ENCODE peak calls at places on chromosomes 4 and X, in five cellular contexts. Z is fibroblast of the aortic adventitia, M is GM12865, Y is fibroblast of lung, I is nephron progenitor cell. U is an unnamed sample.

GRCh38 chr4:86543560-86544312 is 50.4 kb upstream of the PTPN13 start:
- DNase-seq in Z (peak; percentile 50), M (no peak), Y (no peak), I (no peak), U (no peak)

GRCh38 chr4:164956766-164957643 is 20.5 kb downstream of the TRIM61 start:
- DNase-seq in Z (peak; percentile 55), M (peak; percentile 94), Y (peak; percentile 73), I (peak; percentile 71), U (peak; percentile 93)

GRCh38 chrX:1582686-1583437 is 8.5 kb upstream of the AKAP17A start:
- DNase-seq in Z (no peak), M (peak; percentile 83), Y (no peak), I (no peak), U (peak; percentile 72)

GRCh38 chr4:5366421-5366820 is 315.1 kb downstream of the STK32B start:
- DNase-seq in Z (no peak), M (no peak), Y (no peak), I (no peak), U (no peak)

GRCh38 chrX:124098089-124098488 is 136.6 kb downstream of the STAG2 start:
- DNase-seq in Z (peak; percentile 52), M (peak; percentile 21), Y (peak; percentile 56), I (no peak), U (peak; percentile 13)

GRCh38 chr4:70816894-70817293 is 22.8 kb downstream of the GRSF1 start:
- DNase-seq in Z (no peak), M (peak; percentile 15), Y (no peak), I (no peak), U (no peak)

GRCh38 chr4:141133146-141134006 is at the start of gene RNF150:
- DNase-seq in Z (peak; percentile 81), M (peak; percentile 81), Y (peak; percentile 95), I (peak; percentile 79), U (peak; percentile 58)

GRCh38 chr4:83390965-83391364 is 56.3 kb upstream of the HPSE start:
- DNase-seq in Z (no peak), M (no peak), Y (no peak), I (no peak), U (no peak)

GRCh38 chrX:84064164-84064563 is 123.8 kb downstream of the RPS6KA6 start:
- DNase-seq in Z (no peak), M (no peak), Y (peak; percentile 91), I (no peak), U (no peak)

GRCh38 chrX:140572724-140573123 is 67.9 kb upstream of the SOX3 start:
- DNase-seq in Z (peak; percentile 2), M (peak; percentile 49), Y (peak; percentile 36), I (peak; percentile 58), U (peak; percentile 16)

GRCh38 chr4:3874525-3875110 is 108.4 kb downstream of the ADRA2C start:
- DNase-seq in Z (no peak), M (no peak), Y (no peak), I (no peak), U (no peak)

DNA sequence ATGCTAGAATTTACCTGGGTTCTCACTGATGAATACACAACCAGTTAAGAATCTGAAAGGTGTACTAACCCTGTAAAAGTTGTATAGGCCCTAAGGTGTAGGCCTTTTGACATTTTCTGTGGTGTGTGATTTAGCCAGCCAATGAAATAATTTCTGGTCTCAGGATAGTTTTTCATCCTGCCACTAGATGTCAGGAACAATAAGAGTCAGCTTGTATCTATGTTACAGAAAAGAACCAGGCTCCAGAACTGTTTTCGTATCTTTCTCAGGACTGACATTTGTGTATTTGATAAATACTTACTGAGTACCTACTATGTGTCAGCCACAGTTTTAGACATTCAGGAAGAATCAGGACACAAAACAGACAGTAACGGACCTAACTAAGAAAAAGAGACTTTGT is 673.6 kb upstream of the TENM3 start:
- DNase-seq in Z (peak; percentile 66), M (peak; percentile 36), Y (peak; percentile 72), I (no peak), U (peak; percentile 31)
- TF ChIP-seq CTCF in Z (peak; percentile 64), M (peak; percentile 37), Y (peak; percentile 46), I (peak; percentile 44), U (peak; percentile 26)

DNA sequence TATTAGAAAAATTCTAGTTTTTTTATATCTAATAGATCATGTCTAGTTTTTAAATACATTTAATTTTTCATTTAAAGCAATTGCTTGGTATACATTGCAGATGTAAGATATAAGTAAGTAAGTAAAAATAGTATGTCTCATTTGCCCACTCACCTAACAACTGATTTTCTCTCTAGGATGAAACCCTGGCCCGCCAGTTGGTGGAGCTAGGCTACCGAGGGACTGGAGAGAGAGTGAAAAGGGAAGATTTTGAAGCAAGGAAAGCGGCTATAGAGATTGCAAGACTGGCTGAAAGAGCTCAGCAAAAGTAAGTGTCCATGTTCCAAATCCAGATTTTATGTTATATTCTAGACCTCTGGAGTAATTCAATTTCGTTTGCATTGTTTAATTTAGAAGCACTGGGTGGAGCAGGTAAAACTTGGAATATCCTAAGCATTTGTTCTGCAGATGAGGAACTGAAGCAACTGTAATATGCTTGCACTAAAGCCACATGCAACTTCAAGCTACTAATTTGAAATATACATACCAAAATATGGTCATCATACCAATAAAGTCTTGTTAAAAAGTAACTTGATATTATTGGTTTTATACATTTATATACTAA is 27.1 kb downstream of the CFAP299 start:
- DNase-seq in Z (peak; percentile 57), M (peak; percentile 44), Y (peak; percentile 58), I (peak; percentile 55), U (peak; percentile 30)
- TF ChIP-seq CTCF in Z (peak; percentile 79), M (peak; percentile 55), Y (peak; percentile 83), I (peak; percentile 73), U (peak; percentile 69)

DNA sequence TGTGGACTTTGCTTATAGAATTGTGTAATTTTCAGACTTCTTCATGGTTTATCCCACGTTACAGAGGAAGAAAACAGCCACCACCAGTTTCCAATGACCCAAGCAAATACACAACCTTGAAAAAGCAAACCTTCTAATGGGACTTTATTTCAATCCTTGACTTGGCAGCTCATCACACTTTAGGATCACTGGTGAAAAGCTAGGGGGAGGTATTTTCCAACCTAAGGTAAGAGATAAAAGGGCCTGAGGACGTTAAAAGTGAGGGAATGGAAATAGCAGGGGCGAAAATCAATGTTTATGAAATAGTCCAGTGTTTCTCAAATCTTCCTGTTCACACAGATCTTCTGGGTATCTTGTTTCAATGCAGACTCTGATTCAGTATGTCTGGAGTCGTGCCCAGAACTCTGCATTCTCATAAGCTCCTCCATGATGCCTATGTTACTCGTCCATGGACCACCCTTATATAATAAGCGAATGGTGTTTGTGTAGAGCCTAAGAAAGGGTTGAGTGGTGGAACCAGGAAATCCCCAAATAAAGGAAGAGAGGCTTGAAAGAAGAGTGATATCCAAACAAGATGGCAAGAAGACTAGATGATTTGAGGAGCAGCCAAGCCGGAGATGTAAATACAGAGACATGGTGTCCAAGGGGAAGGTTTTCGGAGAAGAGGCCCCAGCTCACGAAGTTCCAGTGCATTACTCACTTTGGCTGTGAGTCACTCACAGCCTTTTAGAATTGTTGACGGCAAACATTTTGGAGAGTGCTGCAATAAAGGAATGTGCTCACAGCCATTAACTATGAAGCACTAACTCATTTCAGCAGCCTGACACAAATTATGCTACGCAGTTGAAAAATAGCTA is 215.6 kb upstream of the PPARGC1A start:
- DNase-seq in Z (peak; percentile 92), M (no peak), Y (peak; percentile 99), I (no peak), U (no peak)
- TF ChIP-seq CTCF in Z (no peak), M (no peak), Y (no peak), I (no peak), U (no peak)

DNA sequence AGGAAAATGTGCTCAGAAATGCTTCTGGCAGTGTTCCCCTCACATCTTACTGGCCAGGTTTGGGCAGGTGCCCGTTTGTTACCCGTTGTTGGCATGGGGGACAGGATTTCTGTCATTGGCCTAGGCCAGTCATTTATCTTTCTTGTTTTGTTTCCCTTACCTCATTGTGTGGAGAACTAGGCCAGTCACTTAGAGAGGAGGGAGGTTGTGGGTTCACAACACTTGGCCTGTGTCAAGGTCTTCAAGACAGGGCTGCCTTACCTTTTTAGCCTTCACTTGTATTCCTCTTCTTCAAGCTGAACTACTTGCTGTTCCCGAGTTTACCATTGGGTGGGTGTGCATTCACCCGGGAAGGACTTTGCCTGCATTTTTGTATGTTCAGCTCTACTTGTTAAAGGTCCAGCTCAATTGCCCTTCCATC is 17.7 kb downstream of the SNX25 start:
- DNase-seq in Z (no peak), M (no peak), Y (peak; percentile 34), I (peak; percentile 18), U (no peak)
- TF ChIP-seq CTCF in Z (peak; percentile 36), M (no peak), Y (peak; percentile 18), I (peak; percentile 8), U (no peak)

DNA sequence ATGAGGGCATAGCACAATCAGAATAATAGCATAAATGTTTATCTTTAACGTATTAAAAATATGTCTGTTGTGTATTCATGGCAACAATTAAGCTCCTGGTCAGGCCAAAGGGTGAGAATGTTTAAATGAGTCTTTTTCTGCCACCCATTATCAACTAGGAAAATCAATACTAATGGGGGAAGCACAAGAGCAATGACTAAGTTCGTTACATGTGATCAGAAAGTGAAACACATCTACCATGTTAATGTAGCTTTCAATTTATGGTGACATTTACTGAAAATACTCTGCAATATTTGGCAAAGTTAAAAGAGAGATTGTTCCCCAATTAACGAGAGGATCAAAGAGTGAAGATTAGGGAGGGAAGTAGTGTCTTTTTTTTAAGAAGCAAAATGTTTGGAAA is 143.7 kb downstream of the NAA11 start:
- DNase-seq in Z (no peak), M (peak; percentile 32), Y (no peak), I (no peak), U (no peak)
- TF ChIP-seq CTCF in Z (no peak), M (no peak), Y (no peak), I (no peak), U (no peak)

GRCh38 chr4:107034091-107034698 is 1.9 kb downstream of the DKK2 start:
- DNase-seq in Z (peak; percentile 17), M (no peak), Y (peak; percentile 50), I (peak; percentile 71), U (peak; percentile 8)
- TF ChIP-seq CTCF in Z (peak; percentile 24), M (no peak), Y (peak; percentile 12), I (peak; percentile 53), U (no peak)